ENCODE peak calls at places on chromosome X, in ten cellular contexts. M is fibroblast of lung, Y is HCT116, C is body of pancreas, Q is cardiac muscle cell, N is GM06990, B is fibroblast of pulmonary artery, S is lower leg skin, E is GM12864, R is colonic mucosa. Z is an unnamed sample.

GRCh38 chrX:148609766-148610698 is 109.6 kb downstream of the AFF2 start:
- DNase-seq in C (no peak), R (no peak), E (no peak), M (no peak), Q (peak), S (no peak), Y (no peak), B (no peak), N (peak), Z (no peak)

GRCh38 chrX:154325541-154325940 is 29.9 kb downstream of the TKTL1 start:
- DNase-seq in Q (no peak), R (no peak), E (no peak), C (no peak), N (no peak), M (peak), B (no peak), S (no peak), Y (no peak), Z (peak)

GRCh38 chrX:57286507-57287251 is at the start of gene FAAH2:
- DNase-seq in Y (peak), B (no peak), Q (peak), S (peak), E (peak), R (peak), N (peak), C (peak), M (no peak), Z (no peak)

GRCh38 chrX:152897216-152898144 is at the start of gene ZNF185:
- DNase-seq in Q (peak), N (no peak), M (no peak), S (no peak), C (peak), B (peak), R (peak), Y (no peak), E (no peak), Z (peak)

GRCh38 chrX:7110821-7111276 is 36.7 kb upstream of the STS start:
- DNase-seq in R (no peak), N (peak), B (no peak), E (peak), C (no peak), Q (no peak), M (no peak), S (no peak), Y (no peak), Z (no peak)

GRCh38 chrX:19556202-19556601 is 40.9 kb upstream of the MAP3K15 start:
- DNase-seq in N (no peak), M (no peak), B (no peak), E (no peak), R (no peak), C (no peak), Q (no peak), S (no peak), Y (no peak), Z (no peak)

GRCh38 chrX:132737743-132738142 is 220.7 kb downstream of the HS6ST2 start:
- DNase-seq in N (no peak), R (no peak), C (peak), S (no peak), B (no peak), E (no peak), Q (no peak), Y (peak), M (no peak), Z (no peak)

GRCh38 chrX:13469963-13470679 is 99.3 kb upstream of the EGFL6 start:
- DNase-seq in M (peak), C (no peak), N (no peak), Q (no peak), R (no peak), Y (no peak), E (no peak), S (no peak), B (peak), Z (peak)

GRCh38 chrX:12330841-12331240 is 192.6 kb downstream of the FRMPD4 start:
- DNase-seq in R (no peak), Y (no peak), B (no peak), S (no peak), E (no peak), Q (no peak), M (no peak), N (no peak), C (no peak), Z (no peak)

GRCh38 chrX:114165537-114165936 is 418.3 kb upstream of the HTR2C start:
- DNase-seq in M (no peak), N (no peak), Y (no peak), S (no peak), B (no peak), Q (no peak), C (no peak), E (no peak), R (no peak), Z (no peak)

GRCh38 chrX:30888526-30889146 is 418 bp downstream of the TAB3 start:
- DNase-seq in B (no peak), S (no peak), E (no peak), Q (peak), C (peak), R (peak), M (peak), Y (no peak), N (peak), Z (peak)

GRCh38 chrX:100650841-100651240 is 6.8 kb downstream of the SRPX2 start:
- DNase-seq in Q (no peak), B (no peak), Y (no peak), S (no peak), E (no peak), R (no peak), M (no peak), N (no peak), C (no peak), Z (no peak)

GRCh38 chrX:48648299-48648698 is 35.3 kb upstream of the WAS start:
- DNase-seq in Y (no peak), N (no peak), B (peak), Q (peak), E (peak), M (peak), R (peak), C (peak), S (peak), Z (peak)

GRCh38 chrX:15908891-15909290 is 54.3 kb upstream of the AP1S2 start:
- DNase-seq in E (no peak), B (peak), S (no peak), Q (no peak), M (no peak), R (no peak), C (no peak), N (no peak), Y (no peak), Z (peak)

GRCh38 chrX:97446298-97446882 is 562.7 kb downstream of the RPA4 start:
- DNase-seq in Y (no peak), Q (no peak), C (no peak), S (no peak), M (peak), N (no peak), R (no peak), E (no peak), B (peak), Z (peak)

GRCh38 chrX:120308558-120308957 is 2.7 kb downstream of the TMEM255A start:
- DNase-seq in B (no peak), Y (no peak), Q (peak), E (no peak), S (no peak), C (no peak), M (no peak), R (no peak), N (no peak), Z (no peak)

GRCh38 chrX:10360121-10360520 is 203.3 kb downstream of the CLCN4 start:
- DNase-seq in S (no peak), N (no peak), Y (no peak), Q (no peak), C (no peak), B (no peak), R (no peak), M (peak), E (no peak), Z (no peak)

GRCh38 chrX:155065035-155065734 is 5.8 kb downstream of the CMC4 start:
- DNase-seq in N (no peak), R (no peak), Y (no peak), Q (no peak), C (no peak), M (peak), E (no peak), B (peak), S (no peak), Z (peak)

GRCh38 chrX:56746996-56747395 is 18.0 kb downstream of the NBDY start:
- DNase-seq in Q (no peak), B (no peak), Y (no peak), N (no peak), S (no peak), M (no peak), C (no peak), R (no peak), E (no peak), Z (no peak)

GRCh38 chrX:68462653-68463052 is 29.4 kb upstream of the OPHN1 start:
- DNase-seq in E (no peak), R (no peak), M (peak), Y (peak), B (peak), N (no peak), Q (peak), C (peak), S (no peak), Z (peak)

GRCh38 chrX:154458954-154459829 is 1.1 kb downstream of the PLXNA3 start:
- DNase-seq in C (peak), S (no peak), R (peak), E (no peak), N (no peak), M (no peak), Y (no peak), B (no peak), Q (peak), Z (no peak)

GRCh38 chrX:46628406-46629371 is 55.1 kb downstream of the CHST7 start:
- DNase-seq in S (peak), N (peak), E (peak), R (no peak), M (peak), Q (no peak), B (peak), C (peak), Y (no peak), Z (peak)

GRCh38 chrX:87517571-87518141 is at the start of gene KLHL4:
- DNase-seq in R (no peak), Y (no peak), B (peak), N (no peak), E (no peak), M (peak), S (no peak), C (no peak), Q (peak), Z (peak)

GRCh38 chrX:129116651-129117050 is 406.6 kb downstream of the SMARCA1 start:
- DNase-seq in C (no peak), M (no peak), B (no peak), Q (no peak), R (no peak), N (no peak), Y (no peak), S (no peak), E (no peak), Z (no peak)

GRCh38 chrX:148290937-148291336 is 209.5 kb upstream of the AFF2 start:
- DNase-seq in Y (no peak), C (no peak), E (no peak), S (no peak), M (no peak), N (no peak), B (no peak), R (no peak), Q (no peak), Z (no peak)

GRCh38 chrX:131565909-131566308 is 22.0 kb downstream of the OR13H1 start:
- DNase-seq in M (no peak), Y (no peak), R (no peak), E (no peak), N (no peak), S (no peak), B (no peak), C (no peak), Q (no peak), Z (no peak)

GRCh38 chrX:10582215-10582733 is 38.1 kb downstream of the MID1 start:
- DNase-seq in Y (peak), C (no peak), E (no peak), S (no peak), Q (no peak), M (peak), R (no peak), B (peak), N (no peak), Z (peak)

GRCh38 chrX:9091253-9091652 is 57.3 kb upstream of the FAM9B start:
- DNase-seq in Q (no peak), R (no peak), B (no peak), S (no peak), C (no peak), M (no peak), E (no peak), Y (no peak), N (no peak), Z (no peak)

DNA sequence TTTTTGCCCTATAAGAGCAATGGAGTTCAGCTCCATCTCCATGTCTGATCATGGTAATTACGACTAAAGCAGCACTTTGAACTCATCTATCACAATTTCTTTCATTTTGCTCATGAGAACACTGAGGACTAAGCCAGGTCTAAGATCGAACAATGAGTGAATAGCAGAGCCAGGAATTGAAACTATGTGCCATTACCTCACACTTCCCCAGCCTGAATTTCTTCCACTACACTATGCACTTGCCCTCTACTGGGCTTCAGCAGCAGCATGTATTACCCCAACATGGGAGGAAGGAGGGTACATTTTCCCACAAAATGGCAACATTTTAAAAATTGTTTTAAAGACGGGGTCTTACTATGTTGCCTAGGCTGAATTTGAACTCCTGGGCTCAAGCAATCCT is 274.7 kb upstream of the FGF13 start:
- DNase-seq in S (no peak), Y (no peak), M (no peak), Q (no peak), R (no peak), E (no peak), B (no peak), C (no peak), N (no peak), Z (peak)
- TF ChIP-seq CTCF in S (no peak), Y (no peak), M (no peak), Q (no peak), R (no peak), E (no peak), B (no peak), C (no peak), N (no peak), Z (no peak)

DNA sequence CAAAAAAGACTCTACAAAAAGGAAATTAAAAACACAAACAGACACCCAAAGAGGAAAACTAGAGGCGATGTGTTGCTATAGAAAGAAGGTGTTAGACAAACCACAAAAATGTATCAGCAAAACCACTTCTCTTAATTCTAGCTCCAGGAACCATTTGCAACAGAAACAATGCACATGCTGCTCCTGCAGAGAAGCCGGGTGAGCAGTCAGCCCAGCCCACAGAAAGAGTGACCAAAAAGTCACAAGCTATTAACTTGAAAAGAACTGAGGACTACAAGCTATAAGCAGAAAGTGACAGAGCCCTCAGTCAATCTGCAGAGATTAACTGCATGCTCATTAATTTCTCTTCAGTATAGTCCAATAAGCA is 96.2 kb upstream of the KLHL13 start:
- DNase-seq in Q (no peak), C (no peak), R (no peak), S (no peak), Y (no peak), N (peak), M (no peak), E (peak), B (no peak), Z (no peak)
- H3K4me3 ChIP-seq in Q (no peak), C (no peak), R (no peak), S (no peak), Y (no peak), N (no peak), M (no peak), E (no peak), B (no peak), Z (no peak)

DNA sequence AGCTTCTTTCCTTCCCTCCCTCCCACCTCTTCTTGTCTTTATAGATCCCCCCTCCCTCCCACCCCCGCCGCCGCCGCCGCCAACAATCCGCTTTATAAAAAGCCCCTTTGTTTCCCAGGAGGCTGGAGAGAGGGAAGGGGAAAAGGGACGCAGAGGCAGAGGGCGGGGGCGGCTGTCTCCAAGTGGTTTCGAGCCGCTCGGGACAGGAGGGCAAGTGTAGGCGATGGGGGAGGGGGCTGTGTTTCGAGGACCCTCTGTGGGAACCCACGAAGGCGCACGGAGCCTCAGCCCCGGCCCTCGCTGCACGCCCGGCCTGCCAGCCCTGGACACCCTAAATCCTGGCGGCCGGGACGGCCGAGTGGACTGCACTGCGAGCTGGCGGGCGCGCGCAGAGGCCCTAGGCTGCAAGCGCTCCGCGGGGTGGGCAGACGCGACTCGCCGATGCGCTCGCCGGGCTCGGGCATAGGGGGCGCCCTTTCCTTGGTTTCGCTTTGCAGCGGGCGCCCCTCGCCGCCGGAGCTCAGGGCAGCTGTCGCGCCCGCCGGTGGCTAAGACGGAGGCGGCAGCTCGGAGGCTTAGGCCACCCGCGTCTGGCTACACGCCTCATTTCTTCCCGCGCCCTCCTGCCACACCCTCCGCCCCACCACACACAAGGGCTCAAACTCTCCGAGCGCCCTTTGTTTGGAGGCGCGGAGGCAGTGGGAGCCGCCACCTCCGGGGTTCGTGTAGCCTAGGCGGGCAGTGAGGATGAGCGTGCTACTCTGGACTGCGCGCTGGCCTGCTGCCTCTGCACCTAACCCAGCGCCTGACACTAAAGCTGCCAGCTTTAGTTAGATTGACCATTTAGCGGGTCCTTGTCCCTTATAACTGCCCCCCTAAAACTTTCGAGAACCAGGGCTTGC is 2.2 kb downstream of the MAMLD1 start:
- DNase-seq in R (peak), Y (peak), S (peak), E (no peak), B (peak), Q (peak), M (peak), N (no peak), C (peak), Z (peak)
- TF ChIP-seq CTCF in R (peak), Y (peak), S (peak), E (peak), B (peak), Q (peak), M (peak), N (peak), C (peak), Z (peak)

DNA sequence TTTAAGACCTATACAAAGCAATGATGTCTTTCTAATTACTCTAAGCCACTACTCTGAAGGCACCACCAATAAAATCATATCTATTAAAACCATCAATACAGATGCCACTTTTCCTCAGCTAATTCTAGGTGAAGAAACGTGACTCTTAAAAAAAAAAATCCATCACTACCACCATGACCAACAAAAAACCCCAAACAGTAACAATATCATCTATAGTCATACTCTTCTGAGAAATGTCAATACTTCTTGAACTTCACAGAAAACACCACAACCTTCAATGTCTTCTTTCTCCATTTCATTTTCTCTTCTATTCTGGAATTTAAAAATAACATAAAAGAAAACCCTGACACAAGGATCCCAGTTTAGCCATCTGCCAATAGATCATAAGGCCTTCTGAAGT is 35.7 kb downstream of the CASK start:
- DNase-seq in E (no peak), Q (no peak), N (no peak), C (no peak), M (no peak), R (no peak), B (no peak), Y (no peak), S (no peak), Z (no peak)
- H3K4me3 ChIP-seq in E (no peak), Q (no peak), N (no peak), C (no peak), M (no peak), R (no peak), B (no peak), Y (no peak), S (no peak), Z (no peak)